ENCODE peak calls at places on chromosomes 5 and 9, in four cellular contexts. I is effector memory CD4-positive, alpha-beta T cell; E is sigmoid colon; X is HAP-1. Y is an unnamed sample.

GRCh38 chr9:108543251-108543768 is 312.5 kb downstream of the ACTL7B start:
- DNase-seq in E (no peak), I (no peak), X (peak; percentile 57), Y (no peak)

GRCh38 chr5:147735621-147736125 is 46.9 kb downstream of the JAKMIP2 start:
- DNase-seq in I (no peak), X (no peak), E (no peak), Y (peak; percentile 30)

GRCh38 chr5:132102101-132102701 is 28.6 kb downstream of the CSF2 start:
- DNase-seq in E (no peak), X (no peak), I (peak; percentile 58), Y (no peak)

GRCh38 chr5:95080026-95080425 is 204.9 kb downstream of the MCTP1 start:
- DNase-seq in X (no peak), I (no peak), E (no peak), Y (no peak)

GRCh38 chr5:103505581-103506305 is 56.8 kb downstream of the NUDT12 start:
- DNase-seq in X (no peak), E (no peak), I (no peak), Y (no peak)

GRCh38 chr5:58922392-58923171 is 339.7 kb downstream of the RAB3C start:
- DNase-seq in X (no peak), E (peak; percentile 92), I (no peak), Y (no peak)

GRCh38 chr5:83567741-83568530 is 96.4 kb downstream of the VCAN start:
- DNase-seq in E (no peak), X (no peak), I (no peak), Y (no peak)

GRCh38 chr5:61322738-61323429 is 9.2 kb upstream of the ZSWIM6 start:
- DNase-seq in X (no peak), E (no peak), I (no peak), Y (no peak)

GRCh38 chr9:20252778-20253177 is 369.5 kb downstream of the MLLT3 start:
- DNase-seq in E (no peak), I (no peak), X (no peak), Y (no peak)

GRCh38 chr5:172748341-172748843 is 22.6 kb downstream of the DUSP1 start:
- DNase-seq in X (no peak), I (no peak), E (peak; percentile 93), Y (peak; percentile 96)

GRCh38 chr5:44389410-44389879 is at the start of gene FGF10:
- DNase-seq in E (peak; percentile 79), X (peak; percentile 33), I (no peak), Y (peak; percentile 89)

GRCh38 chr9:94923333-94924089 is 197.0 kb downstream of the AOPEP start:
- DNase-seq in X (no peak), I (no peak), E (no peak), Y (no peak)

GRCh38 chr5:149240354-149240998 is 31.2 kb upstream of the AFAP1L1 start:
- DNase-seq in E (peak; percentile 69), X (no peak), I (peak; percentile 33), Y (no peak)

GRCh38 chr5:534006-534742 is 9.9 kb upstream of the SLC9A3 start:
- DNase-seq in I (no peak), E (no peak), X (no peak), Y (no peak)

GRCh38 chr5:135832263-135832555 is 2.3 kb upstream of the SLC25A48 start:
- DNase-seq in E (no peak), X (no peak), I (no peak), Y (no peak)
- H3K27me3 ChIP-seq in E (peaks cover 10% of the 10 kb centered on the region), X (no peaks in the 10 kb centered on the region), I (peaks cover 4% of the 10 kb centered on the region), Y (peaks cover 67% of the 10 kb centered on the region)

GRCh38 chr9:137111788-137112563 is 2.6 kb downstream of the DPP7 start:
- DNase-seq in I (no peak), X (no peak), E (no peak), Y (no peak)
- H3K36me3 ChIP-seq in I (peaks cover 49% of the 10 kb centered on the region), X (peaks cover 53% of the 10 kb centered on the region), E (peaks cover 21% of the 10 kb centered on the region), Y (peaks cover 3% of the 10 kb centered on the region)

DNA sequence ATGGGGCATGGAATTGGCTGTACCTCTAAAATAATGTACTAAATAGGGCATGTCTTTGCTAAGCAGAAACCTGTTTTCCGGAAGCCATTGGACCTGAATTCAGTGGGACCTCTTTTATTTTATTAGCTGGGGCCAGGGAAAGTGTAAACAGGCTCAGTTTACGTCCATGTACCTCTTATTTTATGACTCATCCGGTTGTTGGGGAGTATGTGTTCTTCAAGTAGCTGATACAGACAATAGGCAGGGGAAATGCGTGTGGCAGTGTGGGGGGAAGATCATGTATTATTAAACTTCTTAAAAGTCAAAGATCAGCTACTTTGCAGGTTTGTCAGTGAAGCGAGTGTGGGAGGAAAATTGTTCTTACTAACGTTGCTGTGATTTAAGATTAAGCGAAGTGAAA is 1.4 kb upstream of the GDNF start:
- DNase-seq in X (no peak), E (no peak), I (no peak), Y (no peak)
- H3K27me3 ChIP-seq in X (peaks cover 61% of the 10 kb centered on the region), E (no peaks in the 10 kb centered on the region), I (peaks cover 26% of the 10 kb centered on the region), Y (peaks cover 65% of the 10 kb centered on the region)

DNA sequence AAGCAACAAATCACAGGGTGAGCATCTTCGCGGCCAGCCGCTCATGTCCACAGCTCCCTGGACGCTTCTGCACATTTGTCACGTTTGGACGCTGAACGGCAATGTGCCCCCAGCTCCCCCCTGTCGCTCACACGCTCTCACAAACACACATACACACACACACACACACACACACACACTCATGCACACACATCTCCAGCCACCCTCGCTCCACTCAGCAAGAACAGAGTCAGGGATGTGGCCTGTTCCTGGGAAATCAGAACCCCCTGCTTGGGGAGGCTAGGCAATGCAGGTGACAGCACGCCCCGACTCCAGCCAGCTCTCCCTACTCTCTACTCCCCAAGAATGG is 152.0 kb downstream of the PAX5 start:
- DNase-seq in X (no peak), I (no peak), E (no peak), Y (no peak)
- H3K36me3 ChIP-seq in X (no peaks in the 10 kb centered on the region), I (no peaks in the 10 kb centered on the region), E (no peaks in the 10 kb centered on the region), Y (no peaks in the 10 kb centered on the region)

DNA sequence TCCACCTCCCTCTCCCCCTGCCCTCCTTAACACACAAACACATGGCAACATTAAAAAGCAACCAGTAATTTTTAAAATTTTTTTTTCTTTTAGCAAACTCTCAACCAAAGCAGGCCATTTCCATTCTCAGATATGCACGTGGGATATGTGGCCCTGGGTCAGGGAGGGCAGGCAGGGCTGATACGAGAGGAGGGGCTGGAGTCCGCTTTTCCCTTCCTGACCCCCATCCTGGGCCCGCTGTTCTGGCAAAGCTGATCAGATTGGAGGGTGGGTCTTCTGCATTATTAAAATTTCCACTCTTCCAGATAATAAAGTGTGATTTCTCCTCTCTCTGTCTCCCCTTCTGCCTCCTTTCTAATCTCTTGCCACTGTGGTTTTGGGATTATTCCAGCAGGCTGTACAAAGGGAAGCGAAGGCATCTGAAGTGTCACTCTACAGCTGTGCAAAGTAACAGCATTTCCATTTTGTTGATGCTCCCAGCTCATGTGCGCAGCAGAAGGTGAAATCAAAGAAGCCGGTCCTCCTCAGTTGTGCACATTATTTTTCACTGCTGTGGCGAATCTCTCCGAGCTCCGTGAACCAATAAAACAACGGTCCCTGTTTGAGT is 12.0 kb downstream of the IRX1 start:
- DNase-seq in I (no peak), E (no peak), X (no peak), Y (no peak)
- H3K27me3 ChIP-seq in I (peaks cover 11% of the 10 kb centered on the region), E (peaks cover 12% of the 10 kb centered on the region), X (no peaks in the 10 kb centered on the region), Y (peaks cover 27% of the 10 kb centered on the region)

GRCh38 chr9:122281368-122281767 is 16.7 kb downstream of the MRRF start:
- DNase-seq in I (no peak), E (no peak), X (no peak), Y (no peak)
- H3K36me3 ChIP-seq in I (peaks cover 25% of the 10 kb centered on the region), E (peaks cover 5% of the 10 kb centered on the region), X (peaks cover 56% of the 10 kb centered on the region), Y (peaks cover 19% of the 10 kb centered on the region)

GRCh38 chr9:110578575-110578895 is 1.0 kb downstream of the SVEP1 start:
- DNase-seq in E (no peak), I (no peak), X (no peak), Y (no peak)

GRCh38 chr9:110578896-110579752 is at the start of gene SVEP1:
- DNase-seq in X (peak; percentile 7), I (no peak), E (peak; percentile 77), Y (peak; percentile 75)

GRCh38 chr9:110582156-110582555 is 2.6 kb upstream of the SVEP1 start:
- DNase-seq in X (no peak), I (no peak), E (no peak), Y (peak; percentile 35)

GRCh38 chr9:110579763-110580255 is 268 bp upstream of the SVEP1 start:
- DNase-seq in I (no peak), X (no peak), E (peak; percentile 79), Y (peak; percentile 58)

GRCh38 chr9:110580850-110581249 is 1.3 kb upstream of the SVEP1 start:
- DNase-seq in X (no peak), E (no peak), I (no peak), Y (no peak)
- H3K27me3 ChIP-seq in X (peaks cover 42% of the 10 kb centered on the region), E (no peaks in the 10 kb centered on the region), I (no peaks in the 10 kb centered on the region), Y (peaks cover 3% of the 10 kb centered on the region)

GRCh38 chr5:100840769-100841168 is 62.3 kb downstream of the ST8SIA4 start:
- DNase-seq in X (no peak), E (no peak), I (no peak), Y (no peak)
- H3K36me3 ChIP-seq in X (no peaks in the 10 kb centered on the region), E (no peaks in the 10 kb centered on the region), I (no peaks in the 10 kb centered on the region), Y (no peaks in the 10 kb centered on the region)

DNA sequence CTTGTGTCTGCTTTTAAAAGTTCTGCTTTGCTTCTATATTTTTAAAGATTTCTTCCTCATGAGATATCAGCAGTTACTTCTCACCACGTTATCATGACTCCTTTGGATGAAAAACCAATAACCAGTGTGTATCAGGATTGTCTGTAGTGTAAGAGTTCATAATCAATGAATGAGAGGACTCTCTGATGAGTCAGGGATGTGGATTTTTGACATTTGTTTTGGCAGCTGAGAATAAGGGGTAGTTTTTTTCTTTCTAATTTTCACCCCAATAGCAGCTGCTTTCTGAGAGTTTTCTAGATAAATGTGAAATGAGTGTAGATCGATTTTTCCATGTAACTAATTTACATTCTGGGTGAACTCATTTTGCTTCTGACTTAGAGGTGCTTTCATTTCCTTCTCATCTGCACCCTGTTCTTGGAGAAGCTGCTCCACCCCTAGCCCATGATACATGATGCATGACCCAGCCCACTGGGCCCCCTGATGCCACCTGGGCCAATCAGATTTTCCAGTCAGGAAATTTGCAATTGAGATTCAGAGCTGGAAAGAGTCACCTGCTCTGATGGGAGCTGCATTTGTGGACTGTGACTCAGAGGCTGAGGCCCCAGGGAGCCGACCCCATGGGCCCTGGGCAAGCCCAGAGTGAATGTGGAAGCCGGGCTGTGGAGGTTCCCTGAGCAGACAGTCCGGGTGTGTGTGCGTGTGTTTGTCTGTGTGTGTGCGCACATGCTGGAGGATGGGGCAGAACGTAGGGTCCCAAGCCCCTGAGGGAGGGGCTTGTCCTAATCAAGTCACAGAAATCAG is 159.3 kb downstream of the RGS3 start:
- DNase-seq in I (no peak), X (no peak), E (peak; percentile 62), Y (peak; percentile 76)
- H3K27me3 ChIP-seq in I (no peaks in the 10 kb centered on the region), X (peaks cover 26% of the 10 kb centered on the region), E (no peaks in the 10 kb centered on the region), Y (no peaks in the 10 kb centered on the region)

DNA sequence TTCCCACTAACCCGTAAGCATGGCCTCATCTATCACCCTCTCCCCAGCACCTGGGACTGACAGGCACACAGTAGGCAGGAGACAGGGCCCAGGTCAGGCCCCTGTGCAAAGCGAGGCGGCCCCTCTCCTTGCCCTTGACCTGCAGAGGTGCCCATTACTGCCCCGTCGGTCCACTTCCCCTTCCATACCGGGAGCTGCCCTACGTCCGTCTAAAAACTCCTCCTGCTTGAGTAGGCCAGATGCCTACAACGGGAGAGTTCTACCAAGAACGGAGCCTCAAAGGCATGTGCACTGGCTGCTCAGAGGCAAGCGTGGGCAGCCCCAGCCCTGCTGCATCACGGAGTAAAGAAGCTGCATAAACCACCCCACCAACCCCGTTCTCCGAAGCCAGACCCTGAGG is 4.6 kb upstream of the DPH7 start:
- DNase-seq in X (no peak), E (no peak), I (no peak), Y (no peak)
- H3K36me3 ChIP-seq in X (peaks cover 83% of the 10 kb centered on the region), E (peaks cover 5% of the 10 kb centered on the region), I (peaks cover 37% of the 10 kb centered on the region), Y (peaks cover 24% of the 10 kb centered on the region)